ENCODE peak calls at places on chromosomes 5 and 9, in nine cellular contexts. One of them, this sample, is unnamed.

GRCh38 chr9:104850771-104851170 is 77.2 kb downstream of the ABCA1 start:
- DNase-seq in fibroblast of mammary gland: no peak
- DNase-seq in pancreas: no peak
- DNase-seq in WERI-Rb-1: no peak
- DNase-seq in CD4-positive, alpha-beta memory T cell: no peak
- DNase-seq in SK-N-MC: no peak
- DNase-seq in sigmoid colon: no peak
- DNase-seq in CD4-positive, CD25-positive, alpha-beta regulatory T cell: no peak
- DNase-seq in Caco-2: no peak
- DNase-seq in this sample: no peak

GRCh38 chr9:78158286-78158685 is 77.6 kb upstream of the CEP78 start:
- DNase-seq in fibroblast of mammary gland: no peak
- DNase-seq in pancreas: no peak
- DNase-seq in WERI-Rb-1: no peak
- DNase-seq in CD4-positive, alpha-beta memory T cell: no peak
- DNase-seq in SK-N-MC: no peak
- DNase-seq in sigmoid colon: no peak
- DNase-seq in CD4-positive, CD25-positive, alpha-beta regulatory T cell: no peak
- DNase-seq in Caco-2: no peak
- DNase-seq in this sample: no peak

GRCh38 chr9:26955222-26955903 is 849 bp upstream of the IFT74 start:
- DNase-seq in fibroblast of mammary gland: peak; percentile 41
- DNase-seq in pancreas: no peak
- DNase-seq in WERI-Rb-1: no peak
- DNase-seq in CD4-positive, alpha-beta memory T cell: no peak
- DNase-seq in SK-N-MC: no peak
- DNase-seq in sigmoid colon: no peak
- DNase-seq in CD4-positive, CD25-positive, alpha-beta regulatory T cell: no peak
- DNase-seq in Caco-2: no peak
- DNase-seq in this sample: no peak

GRCh38 chr9:126429190-126429589 is 102.6 kb downstream of the MVB12B start:
- DNase-seq in fibroblast of mammary gland: no peak
- DNase-seq in pancreas: no peak
- DNase-seq in WERI-Rb-1: no peak
- DNase-seq in CD4-positive, alpha-beta memory T cell: no peak
- DNase-seq in SK-N-MC: no peak
- DNase-seq in sigmoid colon: no peak
- DNase-seq in CD4-positive, CD25-positive, alpha-beta regulatory T cell: no peak
- DNase-seq in Caco-2: no peak
- DNase-seq in this sample: no peak

GRCh38 chr9:93081931-93082330 is 14.1 kb upstream of the CARD19 start:
- DNase-seq in fibroblast of mammary gland: peak; percentile 97
- DNase-seq in pancreas: no peak
- DNase-seq in WERI-Rb-1: no peak
- DNase-seq in CD4-positive, alpha-beta memory T cell: no peak
- DNase-seq in SK-N-MC: no peak
- DNase-seq in sigmoid colon: peak; percentile 7
- DNase-seq in CD4-positive, CD25-positive, alpha-beta regulatory T cell: no peak
- DNase-seq in Caco-2: no peak
- DNase-seq in this sample: no peak

GRCh38 chr9:116409659-116410058 is 256.1 kb downstream of the PAPPA start:
- DNase-seq in fibroblast of mammary gland: no peak
- DNase-seq in pancreas: no peak
- DNase-seq in WERI-Rb-1: no peak
- DNase-seq in CD4-positive, alpha-beta memory T cell: no peak
- DNase-seq in SK-N-MC: no peak
- DNase-seq in sigmoid colon: no peak
- DNase-seq in CD4-positive, CD25-positive, alpha-beta regulatory T cell: no peak
- DNase-seq in Caco-2: no peak
- DNase-seq in this sample: no peak

GRCh38 chr5:113204525-113205161 is 228.0 kb downstream of the DCP2 start:
- DNase-seq in fibroblast of mammary gland: peak; percentile 68
- DNase-seq in pancreas: peak; percentile 16
- DNase-seq in WERI-Rb-1: no peak
- DNase-seq in CD4-positive, alpha-beta memory T cell: no peak
- DNase-seq in SK-N-MC: peak; percentile 62
- DNase-seq in sigmoid colon: peak; percentile 76
- DNase-seq in CD4-positive, CD25-positive, alpha-beta regulatory T cell: no peak
- DNase-seq in Caco-2: no peak
- DNase-seq in this sample: no peak

GRCh38 chr9:108603141-108603540 is 252.6 kb downstream of the ACTL7B start:
- DNase-seq in fibroblast of mammary gland: no peak
- DNase-seq in pancreas: peak; percentile 14
- DNase-seq in WERI-Rb-1: no peak
- DNase-seq in CD4-positive, alpha-beta memory T cell: no peak
- DNase-seq in SK-N-MC: no peak
- DNase-seq in sigmoid colon: no peak
- DNase-seq in CD4-positive, CD25-positive, alpha-beta regulatory T cell: no peak
- DNase-seq in Caco-2: no peak
- DNase-seq in this sample: no peak

GRCh38 chr9:129483467-129484324 is 137.2 kb downstream of the C9orf50 start:
- DNase-seq in fibroblast of mammary gland: peak; percentile 94
- DNase-seq in pancreas: peak; percentile 79
- DNase-seq in WERI-Rb-1: peak; percentile 69
- DNase-seq in CD4-positive, alpha-beta memory T cell: peak; percentile 31
- DNase-seq in SK-N-MC: no peak
- DNase-seq in sigmoid colon: peak; percentile 98
- DNase-seq in CD4-positive, CD25-positive, alpha-beta regulatory T cell: no peak
- DNase-seq in Caco-2: peak; percentile 76
- DNase-seq in this sample: no peak

GRCh38 chr5:139814704-139815280 is 19.2 kb downstream of the PSD2 start:
- DNase-seq in fibroblast of mammary gland: no peak
- DNase-seq in pancreas: no peak
- DNase-seq in WERI-Rb-1: no peak
- DNase-seq in CD4-positive, alpha-beta memory T cell: no peak
- DNase-seq in SK-N-MC: no peak
- DNase-seq in sigmoid colon: no peak
- DNase-seq in CD4-positive, CD25-positive, alpha-beta regulatory T cell: no peak
- DNase-seq in Caco-2: no peak
- DNase-seq in this sample: no peak

GRCh38 chr5:152113401-152113800 is 188.8 kb upstream of the GLRA1 start:
- DNase-seq in fibroblast of mammary gland: no peak
- DNase-seq in pancreas: no peak
- DNase-seq in WERI-Rb-1: no peak
- DNase-seq in CD4-positive, alpha-beta memory T cell: peak; percentile 51
- DNase-seq in SK-N-MC: no peak
- DNase-seq in sigmoid colon: no peak
- DNase-seq in CD4-positive, CD25-positive, alpha-beta regulatory T cell: peak; percentile 9
- DNase-seq in Caco-2: no peak
- DNase-seq in this sample: peak; percentile 1

GRCh38 chr5:132836852-132837251 is 6.4 kb upstream of the SHROOM1 start:
- DNase-seq in fibroblast of mammary gland: no peak
- DNase-seq in pancreas: no peak
- DNase-seq in WERI-Rb-1: no peak
- DNase-seq in CD4-positive, alpha-beta memory T cell: no peak
- DNase-seq in SK-N-MC: no peak
- DNase-seq in sigmoid colon: no peak
- DNase-seq in CD4-positive, CD25-positive, alpha-beta regulatory T cell: no peak
- DNase-seq in Caco-2: no peak
- DNase-seq in this sample: no peak

GRCh38 chr5:132830436-132831094 is at the start of gene SHROOM1:
- DNase-seq in fibroblast of mammary gland: peak; percentile 53
- DNase-seq in pancreas: peak; percentile 78
- DNase-seq in WERI-Rb-1: peak; percentile 78
- DNase-seq in CD4-positive, alpha-beta memory T cell: no peak
- DNase-seq in SK-N-MC: no peak
- DNase-seq in sigmoid colon: no peak
- DNase-seq in CD4-positive, CD25-positive, alpha-beta regulatory T cell: no peak
- DNase-seq in Caco-2: peak; percentile 76
- DNase-seq in this sample: no peak

GRCh38 chr5:132832612-132833011 is 2.2 kb upstream of the SHROOM1 start:
- DNase-seq in fibroblast of mammary gland: no peak
- DNase-seq in pancreas: no peak
- DNase-seq in WERI-Rb-1: no peak
- DNase-seq in CD4-positive, alpha-beta memory T cell: no peak
- DNase-seq in SK-N-MC: no peak
- DNase-seq in sigmoid colon: no peak
- DNase-seq in CD4-positive, CD25-positive, alpha-beta regulatory T cell: no peak
- DNase-seq in Caco-2: no peak
- DNase-seq in this sample: no peak

GRCh38 chr5:132831095-132831860 is 831 bp upstream of the SHROOM1 start:
- DNase-seq in fibroblast of mammary gland: no peak
- DNase-seq in pancreas: no peak
- DNase-seq in WERI-Rb-1: no peak
- DNase-seq in CD4-positive, alpha-beta memory T cell: no peak
- DNase-seq in SK-N-MC: no peak
- DNase-seq in sigmoid colon: no peak
- DNase-seq in CD4-positive, CD25-positive, alpha-beta regulatory T cell: no peak
- DNase-seq in Caco-2: no peak
- DNase-seq in this sample: no peak

GRCh38 chr5:132834057-132834456 is 3.6 kb upstream of the SHROOM1 start:
- DNase-seq in fibroblast of mammary gland: no peak
- DNase-seq in pancreas: no peak
- DNase-seq in WERI-Rb-1: no peak
- DNase-seq in CD4-positive, alpha-beta memory T cell: no peak
- DNase-seq in SK-N-MC: no peak
- DNase-seq in sigmoid colon: no peak
- DNase-seq in CD4-positive, CD25-positive, alpha-beta regulatory T cell: no peak
- DNase-seq in Caco-2: no peak
- DNase-seq in this sample: no peak
- H3K4me3 ChIP-seq in fibroblast of mammary gland: no peak overlapping the region
- H3K4me3 ChIP-seq in pancreas: no peak overlapping the region
- H3K4me3 ChIP-seq in WERI-Rb-1: no peak overlapping the region
- H3K4me3 ChIP-seq in CD4-positive, alpha-beta memory T cell: no peak overlapping the region
- H3K4me3 ChIP-seq in SK-N-MC: no peak overlapping the region
- H3K4me3 ChIP-seq in sigmoid colon: no peak overlapping the region
- H3K4me3 ChIP-seq in CD4-positive, CD25-positive, alpha-beta regulatory T cell: no peak overlapping the region
- H3K4me3 ChIP-seq in Caco-2: no peak overlapping the region
- H3K4me3 ChIP-seq in this sample: no peak overlapping the region

DNA sequence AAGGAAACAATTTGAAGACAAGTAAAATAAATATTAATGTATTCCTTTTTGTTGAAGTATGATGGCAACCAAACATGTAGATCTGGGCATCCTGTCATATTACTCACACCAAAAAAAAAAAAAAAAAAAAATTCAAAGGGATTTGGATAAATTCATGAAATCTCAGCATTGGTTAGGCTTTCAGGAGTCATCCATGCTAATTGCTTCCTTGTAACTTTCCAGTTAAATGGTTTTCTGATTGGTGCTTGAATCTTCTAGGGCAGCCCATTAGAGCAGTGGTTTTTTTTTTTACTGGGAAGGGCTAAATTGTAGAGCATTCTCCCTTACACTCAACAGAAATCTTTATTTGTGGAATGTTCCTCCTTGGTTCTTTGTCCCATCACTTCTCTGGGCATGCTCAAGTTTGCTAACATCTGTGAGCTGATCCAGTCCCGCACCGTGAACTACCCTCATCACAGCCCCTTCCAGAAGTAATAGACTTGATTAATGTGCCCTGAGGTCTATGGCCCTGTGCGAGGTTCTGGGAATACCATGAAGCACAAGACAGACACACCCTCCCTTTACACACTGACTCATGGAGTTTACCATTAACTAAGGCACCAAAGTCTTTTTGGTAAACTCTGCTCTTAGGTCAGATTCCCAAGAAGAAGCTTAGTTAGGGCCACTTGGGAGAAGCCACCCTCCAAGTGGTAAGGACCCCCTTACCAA is 56.0 kb downstream of the RGS3 start:
- DNase-seq in fibroblast of mammary gland: peak; percentile 33
- DNase-seq in pancreas: peak; percentile 46
- DNase-seq in WERI-Rb-1: no peak
- DNase-seq in CD4-positive, alpha-beta memory T cell: no peak
- DNase-seq in SK-N-MC: no peak
- DNase-seq in sigmoid colon: no peak
- DNase-seq in CD4-positive, CD25-positive, alpha-beta regulatory T cell: no peak
- DNase-seq in Caco-2: peak; percentile 55
- DNase-seq in this sample: no peak
- H3K4me3 ChIP-seq in fibroblast of mammary gland: no peak overlapping the region
- H3K4me3 ChIP-seq in pancreas: no peak overlapping the region
- H3K4me3 ChIP-seq in WERI-Rb-1: no peak overlapping the region
- H3K4me3 ChIP-seq in CD4-positive, alpha-beta memory T cell: peak overlapping the region; percentile 64
- H3K4me3 ChIP-seq in SK-N-MC: no peak overlapping the region
- H3K4me3 ChIP-seq in sigmoid colon: no peak overlapping the region
- H3K4me3 ChIP-seq in CD4-positive, CD25-positive, alpha-beta regulatory T cell: peak overlapping the region; percentile 76
- H3K4me3 ChIP-seq in Caco-2: no peak overlapping the region
- H3K4me3 ChIP-seq in this sample: no peak overlapping the region

GRCh38 chr5:51389582-51390463 is 6.6 kb downstream of the ISL1 start:
- DNase-seq in fibroblast of mammary gland: no peak
- DNase-seq in pancreas: no peak
- DNase-seq in WERI-Rb-1: no peak
- DNase-seq in CD4-positive, alpha-beta memory T cell: no peak
- DNase-seq in SK-N-MC: no peak
- DNase-seq in sigmoid colon: no peak
- DNase-seq in CD4-positive, CD25-positive, alpha-beta regulatory T cell: no peak
- DNase-seq in Caco-2: no peak
- DNase-seq in this sample: no peak
- H3K4me3 ChIP-seq in fibroblast of mammary gland: no peak overlapping the region
- H3K4me3 ChIP-seq in pancreas: peak overlapping the region; percentile 4
- H3K4me3 ChIP-seq in WERI-Rb-1: no peak overlapping the region
- H3K4me3 ChIP-seq in CD4-positive, alpha-beta memory T cell: no peak overlapping the region
- H3K4me3 ChIP-seq in SK-N-MC: no peak overlapping the region
- H3K4me3 ChIP-seq in sigmoid colon: peak overlapping the region; percentile 44
- H3K4me3 ChIP-seq in CD4-positive, CD25-positive, alpha-beta regulatory T cell: no peak overlapping the region
- H3K4me3 ChIP-seq in Caco-2: peak overlapping the region; percentile 12
- H3K4me3 ChIP-seq in this sample: no peak overlapping the region

GRCh38 chr9:74499770-74500583 is 2.8 kb downstream of the RORB start:
- DNase-seq in fibroblast of mammary gland: peak; percentile 6
- DNase-seq in pancreas: no peak
- DNase-seq in WERI-Rb-1: no peak
- DNase-seq in CD4-positive, alpha-beta memory T cell: no peak
- DNase-seq in SK-N-MC: no peak
- DNase-seq in sigmoid colon: no peak
- DNase-seq in CD4-positive, CD25-positive, alpha-beta regulatory T cell: no peak
- DNase-seq in Caco-2: no peak
- DNase-seq in this sample: no peak

GRCh38 chr9:74499111-74499601 is 2.0 kb downstream of the RORB start:
- DNase-seq in fibroblast of mammary gland: no peak
- DNase-seq in pancreas: no peak
- DNase-seq in WERI-Rb-1: no peak
- DNase-seq in CD4-positive, alpha-beta memory T cell: no peak
- DNase-seq in SK-N-MC: no peak
- DNase-seq in sigmoid colon: no peak
- DNase-seq in CD4-positive, CD25-positive, alpha-beta regulatory T cell: no peak
- DNase-seq in Caco-2: no peak
- DNase-seq in this sample: no peak

GRCh38 chr9:74498616-74499095 is 1.5 kb downstream of the RORB start:
- DNase-seq in fibroblast of mammary gland: no peak
- DNase-seq in pancreas: no peak
- DNase-seq in WERI-Rb-1: no peak
- DNase-seq in CD4-positive, alpha-beta memory T cell: no peak
- DNase-seq in SK-N-MC: no peak
- DNase-seq in sigmoid colon: no peak
- DNase-seq in CD4-positive, CD25-positive, alpha-beta regulatory T cell: no peak
- DNase-seq in Caco-2: no peak
- DNase-seq in this sample: no peak

GRCh38 chr9:74497750-74498615 is 848 bp downstream of the RORB start:
- DNase-seq in fibroblast of mammary gland: peak; percentile 24
- DNase-seq in pancreas: no peak
- DNase-seq in WERI-Rb-1: peak; percentile 51
- DNase-seq in CD4-positive, alpha-beta memory T cell: peak; percentile 12
- DNase-seq in SK-N-MC: no peak
- DNase-seq in sigmoid colon: no peak
- DNase-seq in CD4-positive, CD25-positive, alpha-beta regulatory T cell: no peak
- DNase-seq in Caco-2: no peak
- DNase-seq in this sample: no peak

DNA sequence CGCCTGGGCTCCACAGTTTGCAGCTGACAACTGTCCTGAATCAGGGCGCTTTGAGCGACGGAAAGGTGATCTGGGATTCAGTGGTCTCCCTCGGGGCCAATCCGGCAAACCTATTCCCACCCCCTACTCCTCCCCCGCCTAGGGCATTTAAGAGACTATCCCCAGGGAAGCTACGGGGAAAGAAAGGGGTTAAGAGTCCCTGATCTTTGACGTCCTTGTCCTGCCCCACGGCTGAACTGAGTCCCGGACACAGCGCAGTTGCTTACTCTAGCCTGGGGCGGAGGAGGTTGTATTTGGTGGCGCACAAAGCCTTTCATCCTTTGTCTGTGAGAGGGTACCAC is 3.4 kb downstream of the RORB start:
- DNase-seq in fibroblast of mammary gland: no peak
- DNase-seq in pancreas: no peak
- DNase-seq in WERI-Rb-1: no peak
- DNase-seq in CD4-positive, alpha-beta memory T cell: no peak
- DNase-seq in SK-N-MC: no peak
- DNase-seq in sigmoid colon: no peak
- DNase-seq in CD4-positive, CD25-positive, alpha-beta regulatory T cell: no peak
- DNase-seq in Caco-2: no peak
- DNase-seq in this sample: no peak
- H3K4me3 ChIP-seq in fibroblast of mammary gland: no peak overlapping the region
- H3K4me3 ChIP-seq in pancreas: no peak overlapping the region
- H3K4me3 ChIP-seq in WERI-Rb-1: peak overlapping the region; percentile 14
- H3K4me3 ChIP-seq in CD4-positive, alpha-beta memory T cell: no peak overlapping the region
- H3K4me3 ChIP-seq in SK-N-MC: no peak overlapping the region
- H3K4me3 ChIP-seq in sigmoid colon: peak overlapping the region; percentile 52
- H3K4me3 ChIP-seq in CD4-positive, CD25-positive, alpha-beta regulatory T cell: no peak overlapping the region
- H3K4me3 ChIP-seq in Caco-2: no peak overlapping the region
- H3K4me3 ChIP-seq in this sample: no peak overlapping the region

This sample was measured in Jurkat, Clone E6-1.